ENCODE peak calls at places on chromosomes 13 and 19, in six cellular contexts. One of them, this sample, is unnamed.
A peak's percentile ranks its signal among the peaks of the same experiment; 100 is the strongest.

GRCh38 chr13:95262837-95263381 is 38.3 kb downstream of the ABCC4 start:
- DNase-seq in tibial artery: no peak
- DNase-seq in fibroblast of pulmonary artery: no peak
- DNase-seq in nephron progenitor cell: no peak
- DNase-seq in choroid plexus epithelial cell: no peak
- DNase-seq in MM.1S: no peak
- DNase-seq in this sample: no peak

GRCh38 chr19:4678881-4679379 is 8.8 kb upstream of the MYDGF start:
- DNase-seq in tibial artery: no peak
- DNase-seq in fibroblast of pulmonary artery: no peak
- DNase-seq in nephron progenitor cell: peak; percentile 73
- DNase-seq in choroid plexus epithelial cell: peak; percentile 26
- DNase-seq in MM.1S: no peak
- DNase-seq in this sample: no peak

GRCh38 chr13:79589605-79590511 is 108.9 kb downstream of the NDFIP2 start:
- DNase-seq in tibial artery: no peak
- DNase-seq in fibroblast of pulmonary artery: peak; percentile 11
- DNase-seq in nephron progenitor cell: no peak
- DNase-seq in choroid plexus epithelial cell: no peak
- DNase-seq in MM.1S: peak; percentile 55
- DNase-seq in this sample: no peak

GRCh38 chr19:33390120-33390907 is 16.8 kb downstream of the CEBPG start:
- DNase-seq in tibial artery: peak; percentile 78
- DNase-seq in fibroblast of pulmonary artery: peak; percentile 68
- DNase-seq in nephron progenitor cell: no peak
- DNase-seq in choroid plexus epithelial cell: no peak
- DNase-seq in MM.1S: no peak
- DNase-seq in this sample: no peak

GRCh38 chr13:97301382-97302095 is 79.4 kb downstream of the MBNL2 start:
- DNase-seq in tibial artery: no peak
- DNase-seq in fibroblast of pulmonary artery: no peak
- DNase-seq in nephron progenitor cell: no peak
- DNase-seq in choroid plexus epithelial cell: no peak
- DNase-seq in MM.1S: no peak
- DNase-seq in this sample: no peak

GRCh38 chr19:49851456-49852259 is 699 bp downstream of the PTOV1 start:
- DNase-seq in tibial artery: no peak
- DNase-seq in fibroblast of pulmonary artery: no peak
- DNase-seq in nephron progenitor cell: peak; percentile 72
- DNase-seq in choroid plexus epithelial cell: no peak
- DNase-seq in MM.1S: peak; percentile 28
- DNase-seq in this sample: no peak

GRCh38 chr19:9912551-9913236 is 23.6 kb downstream of the OLFM2 start:
- DNase-seq in tibial artery: no peak
- DNase-seq in fibroblast of pulmonary artery: no peak
- DNase-seq in nephron progenitor cell: no peak
- DNase-seq in choroid plexus epithelial cell: no peak
- DNase-seq in MM.1S: no peak
- DNase-seq in this sample: no peak

GRCh38 chr13:68048802-68049359 is 818.7 kb upstream of the PCDH9 start:
- DNase-seq in tibial artery: no peak
- DNase-seq in fibroblast of pulmonary artery: no peak
- DNase-seq in nephron progenitor cell: no peak
- DNase-seq in choroid plexus epithelial cell: no peak
- DNase-seq in MM.1S: no peak
- DNase-seq in this sample: no peak

GRCh38 chr19:29573486-29573885 is 32.6 kb upstream of the POP4 start:
- DNase-seq in tibial artery: no peak
- DNase-seq in fibroblast of pulmonary artery: no peak
- DNase-seq in nephron progenitor cell: no peak
- DNase-seq in choroid plexus epithelial cell: no peak
- DNase-seq in MM.1S: no peak
- DNase-seq in this sample: no peak

GRCh38 chr19:16764793-16765433 is 45.3 kb downstream of the NWD1 start:
- DNase-seq in tibial artery: no peak
- DNase-seq in fibroblast of pulmonary artery: no peak
- DNase-seq in nephron progenitor cell: no peak
- DNase-seq in choroid plexus epithelial cell: no peak
- DNase-seq in MM.1S: no peak
- DNase-seq in this sample: no peak

GRCh38 chr19:47124937-47125668 is 5.5 kb upstream of the SAE1 start:
- DNase-seq in tibial artery: no peak
- DNase-seq in fibroblast of pulmonary artery: peak; percentile 86
- DNase-seq in nephron progenitor cell: no peak
- DNase-seq in choroid plexus epithelial cell: peak; percentile 86
- DNase-seq in MM.1S: peak; percentile 55
- DNase-seq in this sample: peak; percentile 12

GRCh38 chr13:23140492-23140891 is 40.3 kb upstream of the SGCG start:
- DNase-seq in tibial artery: no peak
- DNase-seq in fibroblast of pulmonary artery: no peak
- DNase-seq in nephron progenitor cell: no peak
- DNase-seq in choroid plexus epithelial cell: no peak
- DNase-seq in MM.1S: no peak
- DNase-seq in this sample: no peak

GRCh38 chr19:19059018-19059836 is 4.6 kb upstream of the SLC25A42 start:
- DNase-seq in tibial artery: no peak
- DNase-seq in fibroblast of pulmonary artery: no peak
- DNase-seq in nephron progenitor cell: no peak
- DNase-seq in choroid plexus epithelial cell: no peak
- DNase-seq in MM.1S: no peak
- DNase-seq in this sample: no peak

GRCh38 chr19:45059258-45059965 is 16.9 kb downstream of the ZNF296 start:
- DNase-seq in tibial artery: peak; percentile 62
- DNase-seq in fibroblast of pulmonary artery: peak; percentile 85
- DNase-seq in nephron progenitor cell: peak; percentile 86
- DNase-seq in choroid plexus epithelial cell: peak; percentile 87
- DNase-seq in MM.1S: peak; percentile 82
- DNase-seq in this sample: peak; percentile 82

GRCh38 chr13:43058318-43058674 is 34.9 kb downstream of the DNAJC15 start:
- DNase-seq in tibial artery: no peak
- DNase-seq in fibroblast of pulmonary artery: peak; percentile 62
- DNase-seq in nephron progenitor cell: no peak
- DNase-seq in choroid plexus epithelial cell: peak; percentile 73
- DNase-seq in MM.1S: no peak
- DNase-seq in this sample: no peak

GRCh38 chr13:40259899-40260298 is 406.5 kb downstream of the FOXO1 start:
- DNase-seq in tibial artery: no peak
- DNase-seq in fibroblast of pulmonary artery: peak; percentile 60
- DNase-seq in nephron progenitor cell: no peak
- DNase-seq in choroid plexus epithelial cell: peak; percentile 35
- DNase-seq in MM.1S: no peak
- DNase-seq in this sample: no peak

GRCh38 chr19:6761053-6761676 is 6.1 kb downstream of the SH2D3A start:
- DNase-seq in tibial artery: no peak
- DNase-seq in fibroblast of pulmonary artery: no peak
- DNase-seq in nephron progenitor cell: no peak
- DNase-seq in choroid plexus epithelial cell: no peak
- DNase-seq in MM.1S: peak; percentile 14
- DNase-seq in this sample: no peak

GRCh38 chr13:99959538-99960230 is 11.9 kb downstream of the ZIC5 start:
- DNase-seq in tibial artery: no peak
- DNase-seq in fibroblast of pulmonary artery: no peak
- DNase-seq in nephron progenitor cell: peak; percentile 30
- DNase-seq in choroid plexus epithelial cell: peak; percentile 62
- DNase-seq in MM.1S: peak; percentile 41
- DNase-seq in this sample: peak; percentile 55
- TF ChIP-seq CTCF in tibial artery: no peak
- TF ChIP-seq CTCF in fibroblast of pulmonary artery: no peak
- TF ChIP-seq CTCF in nephron progenitor cell: no peak
- TF ChIP-seq CTCF in choroid plexus epithelial cell: no peak
- TF ChIP-seq CTCF in MM.1S: no peak
- TF ChIP-seq CTCF in this sample: peak; percentile 54

GRCh38 chr13:87680298-87680697 is 9.1 kb downstream of the SLITRK5 start:
- DNase-seq in tibial artery: no peak
- DNase-seq in fibroblast of pulmonary artery: no peak
- DNase-seq in nephron progenitor cell: no peak
- DNase-seq in choroid plexus epithelial cell: no peak
- DNase-seq in MM.1S: peak; percentile 40
- DNase-seq in this sample: no peak
- TF ChIP-seq CTCF in tibial artery: no peak
- TF ChIP-seq CTCF in fibroblast of pulmonary artery: no peak
- TF ChIP-seq CTCF in nephron progenitor cell: no peak
- TF ChIP-seq CTCF in choroid plexus epithelial cell: no peak
- TF ChIP-seq CTCF in MM.1S: peak; percentile 31
- TF ChIP-seq CTCF in this sample: peak; percentile 68

DNA sequence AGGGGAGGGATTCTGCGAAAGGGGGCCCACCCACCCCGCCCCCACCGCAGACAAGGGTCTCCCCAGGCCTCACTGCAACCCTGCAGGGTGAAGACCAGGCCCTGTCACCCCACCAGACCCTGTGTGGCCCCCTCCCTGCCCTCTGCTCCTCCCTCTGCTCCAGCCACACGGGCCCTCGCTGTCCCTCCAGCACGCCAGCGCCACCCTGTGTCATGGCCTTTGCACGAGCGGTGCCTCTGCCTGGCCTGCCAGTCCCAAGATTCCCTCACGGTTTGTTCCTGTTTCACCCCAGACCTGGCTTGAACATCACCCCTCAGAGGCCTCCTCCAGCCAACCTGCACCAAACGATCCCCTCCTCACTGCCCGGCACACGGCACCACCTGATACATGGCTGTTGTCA is 27.3 kb downstream of the PIP5K1C start:
- DNase-seq in tibial artery: no peak
- DNase-seq in fibroblast of pulmonary artery: no peak
- DNase-seq in nephron progenitor cell: no peak
- DNase-seq in choroid plexus epithelial cell: no peak
- DNase-seq in MM.1S: no peak
- DNase-seq in this sample: no peak
- TF ChIP-seq CTCF in tibial artery: no peak
- TF ChIP-seq CTCF in fibroblast of pulmonary artery: no peak
- TF ChIP-seq CTCF in nephron progenitor cell: no peak
- TF ChIP-seq CTCF in choroid plexus epithelial cell: no peak
- TF ChIP-seq CTCF in MM.1S: no peak
- TF ChIP-seq CTCF in this sample: no peak

DNA sequence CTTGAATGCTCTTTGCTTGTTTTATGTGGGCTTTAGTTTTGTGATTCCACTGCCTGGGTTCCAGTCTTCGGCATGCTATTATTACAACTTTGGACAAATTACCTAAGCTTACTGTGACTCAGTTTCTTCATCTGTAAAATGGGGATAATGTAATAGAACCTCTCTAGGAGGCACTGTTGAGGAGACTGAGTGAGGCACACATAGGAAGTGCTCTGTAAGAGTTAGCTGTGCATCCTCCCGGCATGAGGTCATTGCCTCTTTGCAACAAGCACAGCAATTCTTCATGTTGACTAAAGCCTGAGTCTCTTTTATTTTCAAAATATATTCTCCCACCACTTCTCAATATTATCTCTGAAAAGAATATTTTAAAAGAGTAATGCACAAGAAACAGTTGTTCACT is 227.4 kb downstream of the DLEU7 start:
- DNase-seq in tibial artery: no peak
- DNase-seq in fibroblast of pulmonary artery: peak; percentile 55
- DNase-seq in nephron progenitor cell: no peak
- DNase-seq in choroid plexus epithelial cell: peak; percentile 68
- DNase-seq in MM.1S: no peak
- DNase-seq in this sample: no peak
- TF ChIP-seq CTCF in tibial artery: no peak
- TF ChIP-seq CTCF in fibroblast of pulmonary artery: no peak
- TF ChIP-seq CTCF in nephron progenitor cell: no peak
- TF ChIP-seq CTCF in choroid plexus epithelial cell: no peak
- TF ChIP-seq CTCF in MM.1S: no peak
- TF ChIP-seq CTCF in this sample: no peak

GRCh38 chr13:113296842-113297369 is at the start of gene LAMP1:
- DNase-seq in tibial artery: peak; percentile 97
- DNase-seq in fibroblast of pulmonary artery: peak; percentile 98
- DNase-seq in nephron progenitor cell: peak; percentile 100
- DNase-seq in choroid plexus epithelial cell: peak; percentile 99
- DNase-seq in MM.1S: peak; percentile 97
- DNase-seq in this sample: peak; percentile 100

GRCh38 chr13:113288880-113289279 is 8.2 kb upstream of the LAMP1 start:
- DNase-seq in tibial artery: no peak
- DNase-seq in fibroblast of pulmonary artery: no peak
- DNase-seq in nephron progenitor cell: no peak
- DNase-seq in choroid plexus epithelial cell: no peak
- DNase-seq in MM.1S: peak; percentile 71
- DNase-seq in this sample: no peak

GRCh38 chr13:113291129-113291528 is 5.9 kb upstream of the LAMP1 start:
- DNase-seq in tibial artery: no peak
- DNase-seq in fibroblast of pulmonary artery: no peak
- DNase-seq in nephron progenitor cell: no peak
- DNase-seq in choroid plexus epithelial cell: no peak
- DNase-seq in MM.1S: no peak
- DNase-seq in this sample: no peak

GRCh38 chr13:113297370-113297871 is 382 bp downstream of the LAMP1 start:
- DNase-seq in tibial artery: no peak
- DNase-seq in fibroblast of pulmonary artery: peak; percentile 11
- DNase-seq in nephron progenitor cell: no peak
- DNase-seq in choroid plexus epithelial cell: peak; percentile 37
- DNase-seq in MM.1S: peak; percentile 59
- DNase-seq in this sample: no peak

GRCh38 chr13:113291997-113292862 is 4.8 kb upstream of the LAMP1 start:
- DNase-seq in tibial artery: no peak
- DNase-seq in fibroblast of pulmonary artery: no peak
- DNase-seq in nephron progenitor cell: peak; percentile 74
- DNase-seq in choroid plexus epithelial cell: peak; percentile 34
- DNase-seq in MM.1S: no peak
- DNase-seq in this sample: peak; percentile 23
- TF ChIP-seq CTCF in tibial artery: no peak
- TF ChIP-seq CTCF in fibroblast of pulmonary artery: no peak
- TF ChIP-seq CTCF in nephron progenitor cell: no peak
- TF ChIP-seq CTCF in choroid plexus epithelial cell: no peak
- TF ChIP-seq CTCF in MM.1S: no peak
- TF ChIP-seq CTCF in this sample: no peak